ENCODE peak calls at places on chromosomes 7 and 10, in seven cellular contexts. G, N, B, U, Y, J and X are unnamed samples.

GRCh38 chr7:44461387-44461786 is 29.1 kb downstream of the NUDCD3 start:
- DNase-seq in J (peak), G (no peak), U (peak), Y (peak), B (no peak), N (no peak), X (no peak)

GRCh38 chr10:46297406-46298204 is 10.8 kb downstream of the ANTXRL start:
- DNase-seq in J (no peak), N (peak), B (no peak), Y (no peak), G (no peak), U (no peak), X (no peak)

GRCh38 chr10:102163342-102163989 is 11.3 kb downstream of the NOLC1 start:
- DNase-seq in U (no peak), G (no peak), B (no peak), J (no peak), Y (no peak), N (no peak), X (no peak)

GRCh38 chr10:100895346-100895745 is 17.4 kb upstream of the SLF2 start:
- DNase-seq in U (no peak), B (no peak), N (peak), J (no peak), G (no peak), Y (no peak), X (no peak)

GRCh38 chr10:102714621-102715455 is at the start of gene SFXN2:
- DNase-seq in Y (no peak), J (no peak), G (no peak), N (no peak), U (no peak), B (no peak), X (no peak)

GRCh38 chr10:3105905-3106304 is 38.6 kb downstream of the PFKP start:
- DNase-seq in N (no peak), J (no peak), B (no peak), G (no peak), U (no peak), Y (no peak), X (no peak)

GRCh38 chr7:14228341-14228740 is 238.9 kb upstream of the ETV1 start:
- DNase-seq in U (no peak), Y (no peak), G (no peak), B (no peak), J (no peak), N (no peak), X (no peak)

GRCh38 chr7:100567751-100568175 is 5.9 kb downstream of the SAP25 start:
- DNase-seq in N (no peak), U (no peak), Y (no peak), G (no peak), J (no peak), B (no peak), X (no peak)

GRCh38 chr10:17644485-17644964 is 574 bp downstream of the STAM start:
- DNase-seq in N (no peak), J (peak), Y (peak), U (no peak), G (no peak), B (no peak), X (no peak)

GRCh38 chr10:121994429-121994881 is 5.5 kb downstream of the TACC2 start:
- DNase-seq in J (no peak), G (no peak), Y (no peak), B (no peak), U (no peak), N (no peak), X (no peak)

GRCh38 chr7:100215895-100216294 is 3.9 kb upstream of the PVRIG start:
- DNase-seq in N (no peak), J (no peak), G (no peak), U (no peak), Y (peak), B (no peak), X (peak)

GRCh38 chr10:6711286-6711817 is 131.3 kb upstream of the PRKCQ start:
- DNase-seq in J (no peak), G (no peak), Y (no peak), B (no peak), U (no peak), N (no peak), X (no peak)

GRCh38 chr10:132657737-132658136 is 120.2 kb downstream of the INPP5A start:
- DNase-seq in N (no peak), G (no peak), B (no peak), U (no peak), Y (no peak), J (no peak), X (no peak)

GRCh38 chr10:45279702-45280101 is 35.7 kb downstream of the OR13A1 start:
- DNase-seq in Y (no peak), B (no peak), G (no peak), J (no peak), N (no peak), U (no peak), X (no peak)

GRCh38 chr10:116769791-116770190 is 27.4 kb upstream of the HSPA12A start:
- DNase-seq in G (peak), J (no peak), Y (peak), U (no peak), B (no peak), N (no peak), X (peak)

GRCh38 chr7:70240873-70241272 is 642.6 kb downstream of the AUTS2 start:
- DNase-seq in J (no peak), N (no peak), G (no peak), B (no peak), Y (no peak), U (no peak), X (no peak)

GRCh38 chr7:96910484-96910883 is 94.9 kb upstream of the DLX6 start:
- DNase-seq in U (no peak), N (no peak), B (no peak), Y (no peak), J (no peak), G (no peak), X (peak)

GRCh38 chr10:29734980-29735627 is 100.3 kb upstream of the SVIL start:
- DNase-seq in B (peak), J (peak), G (no peak), U (peak), N (peak), Y (peak), X (no peak)

GRCh38 chr10:59434463-59435326 is 72.3 kb upstream of the FAM13C start:
- DNase-seq in U (no peak), B (no peak), G (peak), J (peak), N (no peak), Y (peak), X (peak)

GRCh38 chr7:121544726-121545125 is 148.6 kb upstream of the FAM3C start:
- DNase-seq in J (peak), U (peak), Y (peak), G (peak), B (no peak), N (no peak), X (peak)

GRCh38 chr7:107971613-107972012 is 31.3 kb downstream of the LAMB1 start:
- DNase-seq in B (no peak), G (peak), U (no peak), N (no peak), Y (peak), J (no peak), X (no peak)

GRCh38 chr10:3452234-3452633 is 279.7 kb upstream of the PITRM1 start:
- DNase-seq in G (peak), U (peak), B (no peak), Y (peak), N (peak), J (peak), X (peak)

GRCh38 chr7:18320971-18321567 is 174.5 kb upstream of the HDAC9 start:
- DNase-seq in J (peak), B (no peak), U (peak), N (no peak), Y (peak), G (peak), X (peak)

GRCh38 chr7:25966469-25966868 is 185.5 kb upstream of the NFE2L3 start:
- DNase-seq in B (no peak), Y (no peak), N (no peak), J (no peak), U (no peak), G (no peak), X (no peak)

GRCh38 chr10:70284542-70285150 is 842 bp upstream of the NPFFR1 start:
- DNase-seq in U (no peak), J (no peak), G (no peak), B (no peak), Y (no peak), N (no peak), X (no peak)